ENCODE peak calls at places on chromosomes 6 and 20, in five cellular contexts. One of them, this sample, is unnamed.

GRCh38 chr6:15800821-15801617 is 138.2 kb upstream of the DTNBP1 start:
- DNase-seq in HFFc6: no peak
- DNase-seq in WTC11: no peak
- DNase-seq in GM20000: no peak
- DNase-seq in activated CD8-positive, alpha-beta T cell treated with anti-CD3 and anti-CD28 coated beads for 36 hours: no peak
- DNase-seq in this sample: no peak

GRCh38 chr6:7235712-7236311 is 77.2 kb downstream of the SSR1 start:
- DNase-seq in HFFc6: no peak
- DNase-seq in WTC11: no peak
- DNase-seq in GM20000: no peak
- DNase-seq in activated CD8-positive, alpha-beta T cell treated with anti-CD3 and anti-CD28 coated beads for 36 hours: no peak
- DNase-seq in this sample: no peak

GRCh38 chr6:135600086-135600702 is 102.7 kb upstream of the AHI1 start:
- DNase-seq in HFFc6: no peak
- DNase-seq in WTC11: no peak
- DNase-seq in GM20000: no peak
- DNase-seq in activated CD8-positive, alpha-beta T cell treated with anti-CD3 and anti-CD28 coated beads for 36 hours: no peak
- DNase-seq in this sample: no peak

GRCh38 chr20:22816016-22816415 is 219.1 kb upstream of the SSTR4 start:
- DNase-seq in HFFc6: no peak
- DNase-seq in WTC11: no peak
- DNase-seq in GM20000: no peak
- DNase-seq in activated CD8-positive, alpha-beta T cell treated with anti-CD3 and anti-CD28 coated beads for 36 hours: no peak
- DNase-seq in this sample: no peak

GRCh38 chr20:14634666-14635065 is 297.3 kb upstream of the FLRT3 start:
- DNase-seq in HFFc6: no peak
- DNase-seq in WTC11: no peak
- DNase-seq in GM20000: no peak
- DNase-seq in activated CD8-positive, alpha-beta T cell treated with anti-CD3 and anti-CD28 coated beads for 36 hours: no peak
- DNase-seq in this sample: no peak

GRCh38 chr6:1608222-1608975 is 1.3 kb upstream of the FOXC1 start:
- DNase-seq in HFFc6: no peak
- DNase-seq in WTC11: no peak
- DNase-seq in GM20000: peak
- DNase-seq in activated CD8-positive, alpha-beta T cell treated with anti-CD3 and anti-CD28 coated beads for 36 hours: no peak
- DNase-seq in this sample: peak

GRCh38 chr6:165811512-165811911 is 148.5 kb upstream of the PDE10A start:
- DNase-seq in HFFc6: no peak
- DNase-seq in WTC11: no peak
- DNase-seq in GM20000: no peak
- DNase-seq in activated CD8-positive, alpha-beta T cell treated with anti-CD3 and anti-CD28 coated beads for 36 hours: no peak
- DNase-seq in this sample: no peak

GRCh38 chr20:25318471-25319240 is 70.8 kb downstream of the PYGB start:
- DNase-seq in HFFc6: no peak
- DNase-seq in WTC11: peak
- DNase-seq in GM20000: peak
- DNase-seq in activated CD8-positive, alpha-beta T cell treated with anti-CD3 and anti-CD28 coated beads for 36 hours: no peak
- DNase-seq in this sample: no peak

GRCh38 chr6:43687437-43688347 is at the start of gene MRPS18A:
- DNase-seq in HFFc6: peak
- DNase-seq in WTC11: peak
- DNase-seq in GM20000: peak
- DNase-seq in activated CD8-positive, alpha-beta T cell treated with anti-CD3 and anti-CD28 coated beads for 36 hours: peak
- DNase-seq in this sample: peak

GRCh38 chr6:40962241-40962640 is 76.8 kb downstream of the UNC5CL start:
- DNase-seq in HFFc6: peak
- DNase-seq in WTC11: no peak
- DNase-seq in GM20000: peak
- DNase-seq in activated CD8-positive, alpha-beta T cell treated with anti-CD3 and anti-CD28 coated beads for 36 hours: peak
- DNase-seq in this sample: no peak

GRCh38 chr20:39188264-39188765 is 226.2 kb downstream of the DHX35 start:
- DNase-seq in HFFc6: no peak
- DNase-seq in WTC11: no peak
- DNase-seq in GM20000: no peak
- DNase-seq in activated CD8-positive, alpha-beta T cell treated with anti-CD3 and anti-CD28 coated beads for 36 hours: no peak
- DNase-seq in this sample: no peak

GRCh38 chr6:29598348-29598747 is 13.4 kb downstream of the OR2H2 start:
- DNase-seq in HFFc6: no peak
- DNase-seq in WTC11: no peak
- DNase-seq in GM20000: no peak
- DNase-seq in activated CD8-positive, alpha-beta T cell treated with anti-CD3 and anti-CD28 coated beads for 36 hours: no peak
- DNase-seq in this sample: no peak

GRCh38 chr20:33569290-33570094 is 79.6 kb downstream of the CBFA2T2 start:
- DNase-seq in HFFc6: no peak
- DNase-seq in WTC11: no peak
- DNase-seq in GM20000: no peak
- DNase-seq in activated CD8-positive, alpha-beta T cell treated with anti-CD3 and anti-CD28 coated beads for 36 hours: no peak
- DNase-seq in this sample: no peak

GRCh38 chr20:3221398-3222226 is 12.3 kb downstream of the ITPA start:
- DNase-seq in HFFc6: no peak
- DNase-seq in WTC11: no peak
- DNase-seq in GM20000: no peak
- DNase-seq in activated CD8-positive, alpha-beta T cell treated with anti-CD3 and anti-CD28 coated beads for 36 hours: no peak
- DNase-seq in this sample: no peak

GRCh38 chr6:164926686-164927085 is 382.7 kb downstream of the C6orf118 start:
- DNase-seq in HFFc6: no peak
- DNase-seq in WTC11: no peak
- DNase-seq in GM20000: no peak
- DNase-seq in activated CD8-positive, alpha-beta T cell treated with anti-CD3 and anti-CD28 coated beads for 36 hours: no peak
- DNase-seq in this sample: no peak

GRCh38 chr6:169046483-169047192 is 207.0 kb downstream of the THBS2 start:
- DNase-seq in HFFc6: peak
- DNase-seq in WTC11: no peak
- DNase-seq in GM20000: no peak
- DNase-seq in activated CD8-positive, alpha-beta T cell treated with anti-CD3 and anti-CD28 coated beads for 36 hours: no peak
- DNase-seq in this sample: no peak

GRCh38 chr6:28725890-28726348 is 197.9 kb downstream of the TRIM27 start:
- DNase-seq in HFFc6: peak
- DNase-seq in WTC11: peak
- DNase-seq in GM20000: no peak
- DNase-seq in activated CD8-positive, alpha-beta T cell treated with anti-CD3 and anti-CD28 coated beads for 36 hours: peak
- DNase-seq in this sample: no peak

GRCh38 chr20:46605978-46606816 is 45.1 kb downstream of the SLC13A3 start:
- DNase-seq in HFFc6: no peak
- DNase-seq in WTC11: no peak
- DNase-seq in GM20000: no peak
- DNase-seq in activated CD8-positive, alpha-beta T cell treated with anti-CD3 and anti-CD28 coated beads for 36 hours: no peak
- DNase-seq in this sample: no peak

GRCh38 chr6:43891072-43891870 is 121.3 kb downstream of the VEGFA start:
- DNase-seq in HFFc6: no peak
- DNase-seq in WTC11: peak
- DNase-seq in GM20000: no peak
- DNase-seq in activated CD8-positive, alpha-beta T cell treated with anti-CD3 and anti-CD28 coated beads for 36 hours: no peak
- DNase-seq in this sample: no peak

GRCh38 chr6:85078071-85078470 is 313.7 kb upstream of the TBX18 start:
- DNase-seq in HFFc6: peak
- DNase-seq in WTC11: no peak
- DNase-seq in GM20000: no peak
- DNase-seq in activated CD8-positive, alpha-beta T cell treated with anti-CD3 and anti-CD28 coated beads for 36 hours: no peak
- DNase-seq in this sample: no peak

GRCh38 chr20:34493646-34494045 is 22.6 kb upstream of the DYNLRB1 start:
- DNase-seq in HFFc6: no peak
- DNase-seq in WTC11: no peak
- DNase-seq in GM20000: no peak
- DNase-seq in activated CD8-positive, alpha-beta T cell treated with anti-CD3 and anti-CD28 coated beads for 36 hours: no peak
- DNase-seq in this sample: no peak

GRCh38 chr6:56555438-56555872 is 87.2 kb downstream of the DST start:
- DNase-seq in HFFc6: no peak
- DNase-seq in WTC11: no peak
- DNase-seq in GM20000: no peak
- DNase-seq in activated CD8-positive, alpha-beta T cell treated with anti-CD3 and anti-CD28 coated beads for 36 hours: no peak
- DNase-seq in this sample: no peak

GRCh38 chr6:72421387-72421786 is 200.5 kb upstream of the KCNQ5 start:
- DNase-seq in HFFc6: peak
- DNase-seq in WTC11: no peak
- DNase-seq in GM20000: no peak
- DNase-seq in activated CD8-positive, alpha-beta T cell treated with anti-CD3 and anti-CD28 coated beads for 36 hours: no peak
- DNase-seq in this sample: no peak

GRCh38 chr20:41052742-41053419 is 24.3 kb downstream of the TOP1 start:
- DNase-seq in HFFc6: peak
- DNase-seq in WTC11: no peak
- DNase-seq in GM20000: no peak
- DNase-seq in activated CD8-positive, alpha-beta T cell treated with anti-CD3 and anti-CD28 coated beads for 36 hours: no peak
- DNase-seq in this sample: no peak

GRCh38 chr6:99177736-99178135 is 171.7 kb downstream of the FAXC start:
- DNase-seq in HFFc6: no peak
- DNase-seq in WTC11: no peak
- DNase-seq in GM20000: no peak
- DNase-seq in activated CD8-positive, alpha-beta T cell treated with anti-CD3 and anti-CD28 coated beads for 36 hours: no peak
- DNase-seq in this sample: no peak

GRCh38 chr6:134521116-134521501 is 203.2 kb upstream of the SGK1 start:
- DNase-seq in HFFc6: no peak
- DNase-seq in WTC11: no peak
- DNase-seq in GM20000: no peak
- DNase-seq in activated CD8-positive, alpha-beta T cell treated with anti-CD3 and anti-CD28 coated beads for 36 hours: no peak
- DNase-seq in this sample: no peak

GRCh38 chr6:13480631-13481501 is 6.5 kb downstream of the GFOD1 start:
- DNase-seq in HFFc6: no peak
- DNase-seq in WTC11: no peak
- DNase-seq in GM20000: no peak
- DNase-seq in activated CD8-positive, alpha-beta T cell treated with anti-CD3 and anti-CD28 coated beads for 36 hours: no peak
- DNase-seq in this sample: peak

GRCh38 chr6:158485411-158485810 is 74.5 kb upstream of the TMEM181 start:
- DNase-seq in HFFc6: no peak
- DNase-seq in WTC11: no peak
- DNase-seq in GM20000: no peak
- DNase-seq in activated CD8-positive, alpha-beta T cell treated with anti-CD3 and anti-CD28 coated beads for 36 hours: no peak
- DNase-seq in this sample: no peak

GRCh38 chr6:143878272-143878760 is 14.0 kb downstream of the ZC2HC1B start:
- DNase-seq in HFFc6: no peak
- DNase-seq in WTC11: no peak
- DNase-seq in GM20000: no peak
- DNase-seq in activated CD8-positive, alpha-beta T cell treated with anti-CD3 and anti-CD28 coated beads for 36 hours: no peak
- DNase-seq in this sample: no peak

GRCh38 chr6:147223751-147224150 is 19.5 kb downstream of the STXBP5 start:
- DNase-seq in HFFc6: no peak
- DNase-seq in WTC11: no peak
- DNase-seq in GM20000: no peak
- DNase-seq in activated CD8-positive, alpha-beta T cell treated with anti-CD3 and anti-CD28 coated beads for 36 hours: no peak
- DNase-seq in this sample: no peak

GRCh38 chr6:147221739-147222138 is 17.5 kb downstream of the STXBP5 start:
- DNase-seq in HFFc6: no peak
- DNase-seq in WTC11: no peak
- DNase-seq in GM20000: no peak
- DNase-seq in activated CD8-positive, alpha-beta T cell treated with anti-CD3 and anti-CD28 coated beads for 36 hours: no peak
- DNase-seq in this sample: no peak

GRCh38 chr6:147219463-147219862 is 15.2 kb downstream of the STXBP5 start:
- DNase-seq in HFFc6: no peak
- DNase-seq in WTC11: no peak
- DNase-seq in GM20000: no peak
- DNase-seq in activated CD8-positive, alpha-beta T cell treated with anti-CD3 and anti-CD28 coated beads for 36 hours: no peak
- DNase-seq in this sample: no peak

GRCh38 chr6:147220345-147220744 is 16.1 kb downstream of the STXBP5 start:
- DNase-seq in HFFc6: no peak
- DNase-seq in WTC11: no peak
- DNase-seq in GM20000: no peak
- DNase-seq in activated CD8-positive, alpha-beta T cell treated with anti-CD3 and anti-CD28 coated beads for 36 hours: no peak
- DNase-seq in this sample: no peak

GRCh38 chr6:147222160-147222838 is 18.1 kb downstream of the STXBP5 start:
- DNase-seq in HFFc6: peak
- DNase-seq in WTC11: no peak
- DNase-seq in GM20000: no peak
- DNase-seq in activated CD8-positive, alpha-beta T cell treated with anti-CD3 and anti-CD28 coated beads for 36 hours: no peak
- DNase-seq in this sample: no peak
- TF ChIP-seq CTCF in HFFc6: peak
- TF ChIP-seq CTCF in WTC11: no peak
- TF ChIP-seq CTCF in GM20000: no peak
- TF ChIP-seq CTCF in activated CD8-positive, alpha-beta T cell treated with anti-CD3 and anti-CD28 coated beads for 36 hours: peak
- TF ChIP-seq CTCF in this sample: peak

GRCh38 chr6:93040375-93040774 is 379.0 kb downstream of the EPHA7 start:
- DNase-seq in HFFc6: no peak
- DNase-seq in WTC11: no peak
- DNase-seq in GM20000: no peak
- DNase-seq in activated CD8-positive, alpha-beta T cell treated with anti-CD3 and anti-CD28 coated beads for 36 hours: peak
- DNase-seq in this sample: no peak

GRCh38 chr6:93035756-93036155 is 383.6 kb downstream of the EPHA7 start:
- DNase-seq in HFFc6: no peak
- DNase-seq in WTC11: no peak
- DNase-seq in GM20000: no peak
- DNase-seq in activated CD8-positive, alpha-beta T cell treated with anti-CD3 and anti-CD28 coated beads for 36 hours: no peak
- DNase-seq in this sample: no peak

DNA sequence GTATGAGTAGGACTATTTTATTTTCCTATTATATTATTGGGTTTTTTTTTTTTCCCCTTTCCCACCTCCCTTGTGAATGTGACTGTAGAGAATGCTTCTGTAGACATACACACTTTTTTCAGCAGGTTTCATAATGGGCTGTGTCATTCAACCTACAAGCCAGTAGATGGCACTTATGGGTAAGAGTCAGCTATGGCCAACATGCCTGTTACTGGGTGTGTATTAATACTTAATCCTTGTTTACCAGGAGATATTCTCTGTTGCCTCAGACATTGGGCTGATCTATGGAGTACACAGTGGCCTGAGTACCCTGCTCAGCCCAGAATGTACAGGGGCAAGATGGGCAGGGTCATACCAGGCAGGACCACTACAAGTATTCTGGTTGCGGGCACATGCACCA is 382.5 kb downstream of the EPHA7 start:
- DNase-seq in HFFc6: no peak
- DNase-seq in WTC11: no peak
- DNase-seq in GM20000: peak
- DNase-seq in activated CD8-positive, alpha-beta T cell treated with anti-CD3 and anti-CD28 coated beads for 36 hours: no peak
- DNase-seq in this sample: no peak
- TF ChIP-seq CTCF in HFFc6: no peak
- TF ChIP-seq CTCF in WTC11: peak
- TF ChIP-seq CTCF in GM20000: peak
- TF ChIP-seq CTCF in activated CD8-positive, alpha-beta T cell treated with anti-CD3 and anti-CD28 coated beads for 36 hours: no peak
- TF ChIP-seq CTCF in this sample: peak

GRCh38 chr20:63177134-63177784 is 38.7 kb downstream of the YTHDF1 start:
- DNase-seq in HFFc6: no peak
- DNase-seq in WTC11: peak
- DNase-seq in GM20000: no peak
- DNase-seq in activated CD8-positive, alpha-beta T cell treated with anti-CD3 and anti-CD28 coated beads for 36 hours: peak
- DNase-seq in this sample: no peak
- TF ChIP-seq CTCF in HFFc6: no peak
- TF ChIP-seq CTCF in WTC11: no peak
- TF ChIP-seq CTCF in GM20000: no peak
- TF ChIP-seq CTCF in activated CD8-positive, alpha-beta T cell treated with anti-CD3 and anti-CD28 coated beads for 36 hours: no peak
- TF ChIP-seq CTCF in this sample: peak

GRCh38 chr6:148528292-148528691 is 185.7 kb downstream of the SASH1 start:
- DNase-seq in HFFc6: no peak
- DNase-seq in WTC11: no peak
- DNase-seq in GM20000: no peak
- DNase-seq in activated CD8-positive, alpha-beta T cell treated with anti-CD3 and anti-CD28 coated beads for 36 hours: no peak
- DNase-seq in this sample: no peak
- TF ChIP-seq CTCF in HFFc6: peak
- TF ChIP-seq CTCF in WTC11: no peak
- TF ChIP-seq CTCF in GM20000: no peak
- TF ChIP-seq CTCF in activated CD8-positive, alpha-beta T cell treated with anti-CD3 and anti-CD28 coated beads for 36 hours: no peak
- TF ChIP-seq CTCF in this sample: peak